ENCODE peak calls at places on chromosomes 6 and 20, in ten cellular contexts. A is right cardiac atrium, S is GM20000, U is AG10803, K is AG04450, P is DMS79 treated with DMSO at 0.1 percent for 48 hours, O is amygdala, B is amniotic stem cell, Y is NB4, C is ureter. H is an unnamed sample.

GRCh38 chr6:105893741-105894140 is 192.4 kb upstream of the PRDM1 start:
- DNase-seq in B (no peak), K (no peak), C (no peak), S (no peak), A (no peak), Y (no peak), O (no peak), U (no peak), P (no peak), H (no peak)

GRCh38 chr6:138482816-138483215 is 16.5 kb downstream of the NHSL1 start:
- DNase-seq in C (no peak), B (no peak), A (no peak), U (no peak), O (no peak), S (no peak), Y (no peak), K (no peak), P (no peak), H (no peak)

GRCh38 chr6:157201083-157201482 is 122.2 kb downstream of the TMEM242 start:
- DNase-seq in P (no peak), B (no peak), U (no peak), C (no peak), Y (no peak), S (no peak), A (no peak), O (no peak), K (no peak), H (no peak)

GRCh38 chr6:148509789-148510581 is 167.3 kb downstream of the SASH1 start:
- DNase-seq in S (peak), U (peak), P (peak), K (peak), B (peak), Y (peak), A (peak), O (no peak), C (no peak), H (no peak)

GRCh38 chr6:39430968-39431523 is 108.5 kb upstream of the KCNK16 start:
- DNase-seq in P (peak), C (peak), O (peak), A (peak), B (no peak), U (peak), K (no peak), Y (peak), S (no peak), H (no peak)

GRCh38 chr20:12318043-12318442 is 400.4 kb downstream of the BTBD3 start:
- DNase-seq in B (no peak), P (no peak), K (no peak), C (no peak), U (no peak), Y (no peak), A (no peak), S (no peak), O (no peak), H (no peak)

GRCh38 chr6:118724211-118724610 is 72.8 kb upstream of the CEP85L start:
- DNase-seq in P (no peak), K (no peak), U (no peak), O (no peak), S (peak), Y (no peak), A (no peak), B (no peak), C (no peak), H (no peak)

GRCh38 chr6:126696921-126697693 is 357.2 kb downstream of the CENPW start:
- DNase-seq in U (peak), B (no peak), C (no peak), O (no peak), P (peak), K (no peak), Y (no peak), A (no peak), S (no peak), H (no peak)

GRCh38 chr6:107496892-107497684 is 7.2 kb downstream of the SOBP start:
- DNase-seq in O (no peak), S (no peak), K (no peak), Y (no peak), B (no peak), U (no peak), C (no peak), A (no peak), P (no peak), H (no peak)

GRCh38 chr20:1171461-1172093 is 13.2 kb downstream of the TMEM74B start:
- DNase-seq in Y (peak), P (no peak), A (peak), C (no peak), U (peak), K (no peak), B (no peak), S (no peak), O (no peak), H (peak)

GRCh38 chr6:151067684-151068596 is 171.8 kb upstream of the AKAP12 start:
- DNase-seq in O (no peak), Y (no peak), C (peak), U (peak), B (peak), K (peak), A (peak), P (peak), S (no peak), H (no peak)

GRCh38 chr6:125154184-125155135 is 887 bp downstream of the TPD52L1 start:
- DNase-seq in Y (no peak), K (no peak), B (no peak), P (no peak), A (peak), O (no peak), C (peak), S (peak), U (no peak), H (no peak)

GRCh38 chr6:11389977-11390376 is 147.6 kb upstream of the TMEM170B start:
- DNase-seq in O (no peak), K (no peak), B (no peak), A (no peak), S (no peak), Y (no peak), U (peak), C (no peak), P (peak), H (no peak)

GRCh38 chr20:46251211-46251673 is 57.1 kb downstream of the CDH22 start:
- DNase-seq in A (no peak), Y (no peak), U (no peak), O (no peak), C (no peak), P (no peak), K (no peak), S (no peak), B (no peak), H (no peak)

GRCh38 chr20:50348118-50348517 is 157.5 kb downstream of the CEBPB start:
- DNase-seq in O (no peak), P (no peak), U (no peak), K (no peak), Y (peak), C (no peak), B (no peak), A (no peak), S (no peak), H (no peak)

GRCh38 chr6:158347335-158347734 is 35.1 kb downstream of the TULP4 start:
- DNase-seq in U (no peak), A (no peak), O (no peak), K (no peak), S (no peak), P (no peak), B (no peak), C (no peak), Y (no peak), H (no peak)

GRCh38 chr6:15911753-15912504 is 217.0 kb upstream of the MYLIP start:
- DNase-seq in K (no peak), S (no peak), Y (no peak), P (no peak), O (no peak), B (no peak), A (peak), U (no peak), C (no peak), H (no peak)

GRCh38 chr6:16781348-16782169 is 20.3 kb upstream of the ATXN1 start:
- DNase-seq in Y (no peak), C (no peak), S (no peak), U (peak), A (peak), B (no peak), O (no peak), P (no peak), K (no peak), H (no peak)

GRCh38 chr6:162377735-162378134 is 349.8 kb downstream of the PRKN start:
- DNase-seq in B (no peak), S (no peak), K (no peak), U (peak), Y (no peak), O (no peak), P (no peak), C (no peak), A (no peak), H (no peak)

GRCh38 chr20:23449400-23449799 is 3.3 kb downstream of the CST11 start:
- DNase-seq in O (no peak), A (no peak), P (no peak), K (no peak), Y (peak), B (no peak), S (no peak), C (no peak), U (peak), H (no peak)

GRCh38 chr6:151004415-151005024 is 139.0 kb downstream of the MTHFD1L start:
- DNase-seq in A (peak), B (peak), C (no peak), O (no peak), Y (peak), K (peak), P (peak), U (peak), S (no peak), H (no peak)

GRCh38 chr6:24930386-24930785 is 5.4 kb downstream of the RIPOR2 start:
- DNase-seq in A (no peak), B (no peak), K (peak), P (no peak), C (no peak), Y (no peak), O (no peak), S (no peak), U (peak), H (no peak)

GRCh38 chr6:36373368-36374009 is 14.0 kb downstream of the ETV7 start:
- DNase-seq in C (no peak), P (no peak), U (no peak), B (no peak), Y (peak), K (no peak), S (no peak), O (no peak), A (no peak), H (no peak)

GRCh38 chr20:19456600-19457390 is 244.4 kb downstream of the SLC24A3 start:
- DNase-seq in O (no peak), A (no peak), K (no peak), S (no peak), U (no peak), Y (peak), P (no peak), B (no peak), C (no peak), H (no peak)

GRCh38 chr6:44740566-44741120 is 353.1 kb downstream of the CDC5L start:
- DNase-seq in A (no peak), K (no peak), P (no peak), O (no peak), C (no peak), Y (no peak), U (no peak), S (no peak), B (no peak), H (no peak)

GRCh38 chr6:36852481-36853147 is 13.4 kb upstream of the CPNE5 start:
- DNase-seq in Y (peak), A (peak), O (no peak), B (peak), U (peak), P (no peak), K (no peak), S (no peak), C (no peak), H (no peak)

GRCh38 chr6:147564556-147564955 is 56.1 kb downstream of the SAMD5 start:
- DNase-seq in U (no peak), C (no peak), O (no peak), K (no peak), B (no peak), S (no peak), A (no peak), P (no peak), Y (no peak), H (no peak)

GRCh38 chr20:57048027-57048869 is 218.2 kb downstream of the BMP7 start:
- DNase-seq in S (peak), C (no peak), A (no peak), Y (peak), P (no peak), B (no peak), U (peak), K (no peak), O (no peak), H (no peak)

GRCh38 chr6:125952764-125953501 is 3.6 kb upstream of the HINT3 start:
- DNase-seq in B (no peak), C (no peak), A (peak), Y (peak), S (peak), P (no peak), O (no peak), U (peak), K (no peak), H (no peak)

GRCh38 chr6:117547688-117548621 is 54.4 kb downstream of the GOPC start:
- DNase-seq in Y (no peak), C (peak), K (no peak), U (peak), B (no peak), S (peak), O (peak), P (peak), A (peak), H (no peak)

GRCh38 chr6:7673063-7673536 is 52.8 kb upstream of the BMP6 start:
- DNase-seq in B (no peak), A (peak), S (no peak), U (peak), O (no peak), K (no peak), P (peak), Y (peak), C (peak), H (no peak)

GRCh38 chr6:34414999-34415858 is 10.6 kb downstream of the RPS10 start:
- DNase-seq in S (peak), B (no peak), U (peak), C (peak), K (no peak), A (peak), O (peak), Y (peak), P (no peak), H (no peak)

GRCh38 chr20:50427740-50428462 is 82.3 kb upstream of the PTPN1 start:
- DNase-seq in A (peak), Y (no peak), S (no peak), O (no peak), K (no peak), P (no peak), U (peak), C (no peak), B (no peak), H (no peak)

GRCh38 chr6:56940463-56940862 is 14.4 kb upstream of the BEND6 start:
- DNase-seq in P (no peak), B (no peak), K (no peak), Y (no peak), A (no peak), U (no peak), S (no peak), C (no peak), O (no peak), H (no peak)

GRCh38 chr6:31805939-31806469 is 762 bp downstream of the LSM2 start:
- DNase-seq in A (no peak), P (no peak), U (no peak), O (no peak), S (no peak), Y (no peak), C (no peak), K (no peak), B (no peak), H (no peak)